ENCODE peak calls at places on chromosome 12, in four cellular contexts. F, W, D and C are unnamed samples.

GRCh38 chr12:5269846-5270245 is 162.1 kb upstream of the NTF3 start:
- ATAC-seq in F (no peak), W (no peak), D (no peak), C (no peak)

GRCh38 chr12:6672143-6672542 is 9.2 kb upstream of the ING4 start:
- ATAC-seq in D (no peak), W (no peak), F (no peak), C (no peak)

GRCh38 chr12:112103758-112104504 is 4.7 kb downstream of the NAA25 start:
- ATAC-seq in F (no peak), W (no peak), D (no peak), C (no peak)

GRCh38 chr12:116161588-116161987 is 115.9 kb downstream of the MED13L start:
- ATAC-seq in W (no peak), D (no peak), F (no peak), C (peak)

GRCh38 chr12:89678225-89678624 is 30.4 kb downstream of the ATP2B1 start:
- ATAC-seq in W (no peak), D (no peak), F (no peak), C (no peak)

GRCh38 chr12:46546634-46547273 is 174.2 kb upstream of the SLC38A2 start:
- ATAC-seq in D (peak), W (no peak), F (no peak), C (peak)

GRCh38 chr12:43115441-43116160 is 436.4 kb downstream of the ADAMTS20 start:
- ATAC-seq in D (no peak), F (no peak), W (no peak), C (no peak)

GRCh38 chr12:130456375-130457199 is 118.9 kb downstream of the PIWIL1 start:
- ATAC-seq in D (no peak), F (peak), W (no peak), C (no peak)

GRCh38 chr12:88052686-88053085 is 23.5 kb upstream of the C12orf50 start:
- ATAC-seq in F (peak), W (no peak), D (peak), C (peak)

GRCh38 chr12:46898152-46898931 is 72.5 kb upstream of the SLC38A4 start:
- ATAC-seq in D (no peak), F (no peak), W (no peak), C (no peak)

GRCh38 chr12:80460972-80461371 is 16.9 kb downstream of the PTPRQ start:
- ATAC-seq in F (no peak), W (no peak), D (no peak), C (no peak)

GRCh38 chr12:13425766-13426165 is 229.2 kb downstream of the EMP1 start:
- ATAC-seq in W (no peak), D (no peak), F (no peak), C (no peak)

GRCh38 chr12:113439606-113440030 is 17.4 kb downstream of the SDSL start:
- ATAC-seq in F (peak), D (peak), W (no peak), C (peak)

GRCh38 chr12:84924956-84925355 is 12.4 kb upstream of the SLC6A15 start:
- ATAC-seq in D (no peak), F (no peak), W (no peak), C (no peak)

GRCh38 chr12:28383368-28383767 is 193.1 kb downstream of the CCDC91 start:
- ATAC-seq in D (no peak), F (no peak), W (no peak), C (no peak)

GRCh38 chr12:5619628-5620027 is 187.7 kb downstream of the NTF3 start:
- ATAC-seq in W (no peak), F (no peak), D (no peak), C (no peak)

GRCh38 chr12:103879048-103879692 is 38.1 kb upstream of the NT5DC3 start:
- ATAC-seq in W (no peak), F (no peak), D (no peak), C (no peak)

GRCh38 chr12:42426733-42427132 is 100.8 kb downstream of the PPHLN1 start:
- ATAC-seq in W (no peak), D (peak), F (peak), C (peak)

GRCh38 chr12:64077922-64078321 is 144.2 kb downstream of the KICS2 start:
- ATAC-seq in W (no peak), D (no peak), F (peak), C (no peak)

GRCh38 chr12:47147749-47148148 is 68.0 kb upstream of the AMIGO2 start:
- ATAC-seq in W (no peak), D (no peak), F (no peak), C (no peak)

GRCh38 chr12:116202433-116202832 is 75.1 kb downstream of the MED13L start:
- ATAC-seq in D (no peak), F (no peak), W (no peak), C (no peak)

GRCh38 chr12:72072613-72073212 is 134.1 kb downstream of the TPH2 start:
- ATAC-seq in F (no peak), D (no peak), W (no peak), C (no peak)

GRCh38 chr12:123712780-123713319 is 697 bp downstream of the ATP6V0A2 start:
- ATAC-seq in F (no peak), D (no peak), W (no peak), C (no peak)

GRCh38 chr12:18719922-18720321 is 17.9 kb downstream of the PLCZ1 start:
- ATAC-seq in W (no peak), F (no peak), D (no peak), C (peak)

GRCh38 chr12:92571169-92571568 is 131.6 kb upstream of the PLEKHG7 start:
- ATAC-seq in W (no peak), D (no peak), F (no peak), C (no peak)

GRCh38 chr12:124667671-124668337 is 100.4 kb upstream of the NCOR2 start:
- ATAC-seq in F (no peak), W (no peak), D (peak), C (peak)

GRCh38 chr12:92753976-92754885 is 51.4 kb downstream of the PLEKHG7 start:
- ATAC-seq in D (peak), F (no peak), W (no peak), C (peak)

GRCh38 chr12:8914716-8915526 is 612 bp downstream of the PHC1 start:
- ATAC-seq in F (peak), W (peak), D (peak), C (peak)

GRCh38 chr12:4432878-4433820 is 12.5 kb downstream of the FGF6 start:
- ATAC-seq in W (peak), D (no peak), F (no peak), C (no peak)

GRCh38 chr12:130049666-130050065 is 112.6 kb upstream of the FZD10 start:
- ATAC-seq in D (no peak), F (no peak), W (no peak), C (no peak)

GRCh38 chr12:65415826-65416225 is 137.3 kb downstream of the MSRB3 start:
- ATAC-seq in D (no peak), W (no peak), F (no peak), C (no peak)

GRCh38 chr12:115437061-115437567 is 753.1 kb upstream of the TBX3 start:
- ATAC-seq in W (no peak), D (no peak), F (no peak), C (no peak)

GRCh38 chr12:130952545-130952954 is 1.2 kb upstream of the ADGRD1 start:
- ATAC-seq in W (no peak), D (no peak), F (no peak), C (no peak)

GRCh38 chr12:101795786-101796185 is 35.0 kb downstream of the GNPTAB start:
- ATAC-seq in F (no peak), D (no peak), W (no peak), C (no peak)

GRCh38 chr12:14769462-14769836 is 33.8 kb downstream of the WBP11 start:
- ATAC-seq in F (no peak), D (peak), W (peak), C (peak)

GRCh38 chr12:123973552-123974341 is 732 bp downstream of the ZNF664 start:
- ATAC-seq in F (peak), W (no peak), D (peak), C (peak)

GRCh38 chr12:53160673-53161072 is 19.8 kb upstream of the ZNF740 start:
- ATAC-seq in F (no peak), W (no peak), D (no peak), C (peak)

GRCh38 chr12:47139010-47139681 is 59.4 kb upstream of the AMIGO2 start:
- ATAC-seq in W (no peak), D (peak), F (no peak), C (no peak)

GRCh38 chr12:68321140-68321539 is 11.0 kb downstream of the MDM1 start:
- ATAC-seq in W (peak), F (no peak), D (no peak), C (no peak)

GRCh38 chr12:111586986-111587385 is 12.1 kb downstream of the ATXN2 start:
- ATAC-seq in F (no peak), D (no peak), W (no peak), C (no peak)